ENCODE peak calls at places on chromosome 7, in nine cellular contexts. M is neuronal stem cell; S is tibial nerve; Z is tibial artery; B is H1; F is brain microvascular endothelial cell; P is fibroblast of lung; I is IMR-90; Y is CD4-positive, alpha-beta memory T cell. Q is an unnamed sample. For H3K27me3 and H3K36me3, the result is how much of the 10 kb centered on the place peaks cover.

GRCh38 chr7:73521636-73522080 is 435 bp downstream of the BAZ1B start:
- DNase-seq in I (peak), F (no peak), B (no peak), Z (peak), Y (no peak), P (no peak), S (no peak), M (peak), Q (no peak)

GRCh38 chr7:150972094-150972493 is 6.0 kb downstream of the KCNH2 start:
- DNase-seq in M (no peak), Z (no peak), P (peak), Y (peak), B (no peak), I (peak), F (no peak), S (no peak), Q (no peak)

GRCh38 chr7:151123485-151124204 is 37.4 kb downstream of the AGAP3 start:
- DNase-seq in I (peak), B (no peak), P (peak), S (peak), Z (peak), Y (peak), M (peak), F (peak), Q (no peak)

GRCh38 chr7:120053390-120053961 is 219.5 kb upstream of the KCND2 start:
- DNase-seq in M (no peak), I (peak), F (peak), Y (no peak), P (peak), B (no peak), Z (no peak), S (no peak), Q (peak)

GRCh38 chr7:84207025-84207424 is 12.4 kb upstream of the SEMA3A start:
- DNase-seq in I (no peak), P (no peak), Y (no peak), B (no peak), F (no peak), S (no peak), M (no peak), Z (no peak), Q (no peak)

GRCh38 chr7:4725014-4725951 is 43.2 kb downstream of the FOXK1 start:
- DNase-seq in F (peak), B (no peak), S (peak), P (peak), Y (peak), Z (peak), M (peak), I (peak), Q (peak)

GRCh38 chr7:36794689-36795088 is 70.4 kb upstream of the AOAH start:
- DNase-seq in Y (no peak), M (no peak), B (no peak), Z (no peak), F (no peak), I (no peak), S (no peak), P (no peak), Q (no peak)

GRCh38 chr7:25549315-25549933 is 321.1 kb upstream of the NPVF start:
- DNase-seq in B (no peak), F (no peak), S (no peak), M (no peak), Y (no peak), P (no peak), I (no peak), Z (no peak), Q (no peak)

GRCh38 chr7:142153400-142153799 is 41.9 kb downstream of the MGAM2 start:
- DNase-seq in P (no peak), I (no peak), F (peak), Z (no peak), B (no peak), S (no peak), M (no peak), Y (no peak), Q (no peak)

GRCh38 chr7:85773116-85773783 is 586.4 kb upstream of the SEMA3D start:
- DNase-seq in M (no peak), Z (no peak), S (no peak), B (no peak), P (peak), F (peak), I (peak), Y (no peak), Q (peak)

GRCh38 chr7:114370177-114370576 is 44.4 kb upstream of the FOXP2 start:
- DNase-seq in F (no peak), Z (no peak), M (no peak), Y (no peak), I (no peak), P (no peak), B (no peak), S (no peak), Q (no peak)

GRCh38 chr7:74119831-74120230 is 36.2 kb downstream of the LIMK1 start:
- DNase-seq in Y (no peak), Z (no peak), M (no peak), S (no peak), F (no peak), B (no peak), P (no peak), I (no peak), Q (no peak)

DNA sequence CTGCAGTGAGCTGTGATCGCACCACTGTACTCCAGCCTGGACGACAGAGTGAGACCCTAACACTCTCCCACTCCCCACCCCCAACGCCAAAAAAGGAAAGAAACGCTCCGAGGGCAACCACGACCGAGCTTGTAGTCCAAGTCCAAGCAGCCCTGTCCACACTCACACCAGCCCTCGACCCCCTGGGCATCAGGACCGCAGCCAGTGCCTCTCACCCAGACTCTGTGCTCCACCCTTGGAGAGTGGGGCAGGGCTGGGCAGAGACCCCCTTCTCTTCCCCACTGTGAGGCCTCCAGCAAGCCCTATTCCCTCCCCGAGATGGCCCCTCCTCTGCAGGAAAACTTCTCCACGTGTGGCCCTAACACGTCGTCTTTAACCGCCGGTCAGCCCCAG is 82.6 kb downstream of the FOXL3 start:
- DNase-seq in Y (no peak), M (no peak), P (no peak), F (no peak), S (no peak), B (no peak), I (no peak), Z (peak), Q (no peak)
- H3K27me3 ChIP-seq in Y (under half), M (under half), P (under half), F (under half), S (under half), B (under half), I (under half), Z (under half), Q (under half)

DNA sequence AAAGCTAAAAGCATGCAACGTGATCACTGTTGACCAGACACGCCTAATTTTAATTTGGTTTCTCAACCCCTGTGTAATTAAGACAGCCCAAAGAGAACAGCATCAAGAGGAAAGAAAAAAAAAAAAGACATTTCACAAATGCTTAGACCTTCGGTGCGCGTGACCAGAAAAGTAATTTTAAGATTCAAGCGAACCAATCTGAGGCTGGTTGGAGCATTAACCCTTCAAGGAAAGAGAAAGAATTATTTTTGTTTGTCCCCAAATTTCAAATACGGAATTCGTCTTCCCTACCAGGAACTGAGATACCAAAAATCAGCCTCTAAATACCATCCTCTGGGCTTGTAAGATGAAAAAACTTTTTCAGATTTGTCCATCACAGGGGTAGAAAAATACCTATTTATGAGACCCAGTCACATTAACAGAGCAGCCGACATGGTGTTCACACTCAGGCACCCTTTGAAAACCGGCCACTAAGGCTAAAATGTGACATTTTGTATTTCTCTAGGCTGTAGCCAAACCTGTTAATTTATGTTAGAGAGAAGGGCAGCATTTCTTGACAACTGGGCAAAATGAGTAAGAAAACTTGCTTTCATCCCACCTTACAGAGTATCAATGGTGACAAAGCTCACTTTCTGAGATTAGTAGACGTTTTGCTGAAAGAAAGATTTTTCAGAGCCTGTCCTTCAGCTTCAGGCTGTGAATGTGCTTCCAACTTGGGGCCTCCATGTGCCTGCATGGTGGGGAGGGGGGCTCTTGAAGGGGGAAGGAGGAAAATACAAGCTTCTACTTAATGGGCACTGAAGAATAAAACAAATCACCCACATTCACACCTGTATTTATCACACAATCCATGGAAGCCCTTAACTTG is 179.9 kb upstream of the KLF14 start:
- DNase-seq in P (no peak), M (no peak), F (no peak), B (no peak), S (no peak), Z (no peak), I (no peak), Y (peak), Q (no peak)
- H3K4me3 ChIP-seq in P (peak), M (no peak), F (peak), B (no peak), S (peak), Z (peak), I (peak), Y (peak), Q (peak)

GRCh38 chr7:30907527-30908267 is 4.0 kb upstream of the AQP1 start:
- DNase-seq in B (no peak), M (no peak), F (no peak), P (no peak), S (no peak), Z (no peak), Y (no peak), I (no peak), Q (no peak)
- H3K36me3 ChIP-seq in B (under half), M (under half), F (under half), P (under half), S (under half), Z (under half), Y (under half), I (under half), Q (under half)

GRCh38 chr7:27110977-27111752 is 8.7 kb upstream of the HOXA2 start:
- DNase-seq in I (peak), Y (no peak), B (no peak), S (peak), P (peak), M (no peak), F (no peak), Z (peak), Q (no peak)
- H3K27me3 ChIP-seq in I (under half), Y (under half), B (half or more), S (under half), P (under half), M (half or more), F (half or more), Z (under half), Q (under half)

DNA sequence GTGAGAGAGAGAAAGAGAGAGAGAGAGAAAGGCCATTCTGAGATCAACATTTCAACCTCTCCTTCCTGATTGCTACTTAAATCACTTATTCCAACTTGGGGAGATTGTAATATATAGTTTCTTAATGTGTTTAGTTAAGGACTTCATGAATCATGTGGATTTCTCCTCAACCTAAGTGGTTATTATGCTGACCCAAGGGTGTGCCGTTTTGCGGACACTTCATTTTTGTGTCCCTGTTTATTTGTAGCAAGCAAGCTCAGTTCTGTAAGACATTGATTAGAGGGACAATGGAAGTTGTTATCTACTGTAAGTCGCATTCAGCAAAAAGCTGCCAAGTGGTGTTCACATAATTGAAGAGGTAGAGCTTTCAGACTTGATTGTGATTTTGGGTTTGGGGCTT is 20.0 kb upstream of the COL1A2 start:
- DNase-seq in S (no peak), Z (no peak), P (peak), F (no peak), M (no peak), Y (no peak), I (no peak), B (no peak), Q (no peak)
- H3K4me3 ChIP-seq in S (no peak), Z (peak), P (peak), F (peak), M (no peak), Y (no peak), I (peak), B (no peak), Q (peak)

GRCh38 chr7:100686201-100686821 is 7.7 kb downstream of the GIGYF1 start:
- DNase-seq in M (no peak), P (no peak), Z (no peak), I (no peak), Y (no peak), F (no peak), B (no peak), S (no peak), Q (no peak)
- H3K36me3 ChIP-seq in M (half or more), P (under half), Z (half or more), I (half or more), Y (half or more), F (half or more), B (under half), S (under half), Q (half or more)

DNA sequence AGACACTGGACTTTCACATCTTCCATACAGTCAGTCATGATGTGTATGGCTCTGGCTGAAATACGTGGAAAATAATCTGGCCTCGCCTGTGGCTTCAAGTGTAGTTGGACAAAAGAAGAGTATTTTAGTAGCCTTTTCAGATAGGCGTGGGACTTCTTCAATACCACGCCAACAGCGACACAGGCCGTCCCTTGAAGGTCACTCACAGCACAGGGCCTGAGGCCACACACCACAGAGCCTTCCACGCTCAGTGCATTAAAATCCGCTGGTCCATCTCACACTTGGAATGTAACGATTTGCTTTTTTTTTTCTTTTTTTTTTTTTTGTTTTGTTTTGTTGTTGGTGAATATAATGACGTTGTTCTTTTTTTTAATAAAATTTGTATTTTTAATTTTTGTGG is 51.8 kb upstream of the SUN1 start:
- DNase-seq in F (no peak), P (no peak), M (no peak), I (no peak), Y (no peak), Z (no peak), S (no peak), B (no peak), Q (no peak)
- H3K27me3 ChIP-seq in F (under half), P (under half), M (under half), I (under half), Y (under half), Z (under half), S (under half), B (under half), Q (under half)

GRCh38 chr7:56287429-56288138 is 171.4 kb upstream of the NUPR2 start:
- DNase-seq in Y (no peak), B (no peak), M (no peak), P (no peak), S (no peak), I (no peak), F (no peak), Z (no peak), Q (no peak)
- H3K4me3 ChIP-seq in Y (no peak), B (no peak), M (no peak), P (no peak), S (no peak), I (no peak), F (no peak), Z (peak), Q (no peak)

GRCh38 chr7:158737064-158737695 is 32.6 kb upstream of the NCAPG2 start:
- DNase-seq in Z (no peak), Y (no peak), S (no peak), I (no peak), B (no peak), F (no peak), P (no peak), M (no peak), Q (no peak)
- H3K36me3 ChIP-seq in Z (half or more), Y (half or more), S (under half), I (under half), B (under half), F (under half), P (under half), M (half or more), Q (under half)

GRCh38 chr7:152193882-152194281 is 168.4 kb downstream of the GALNT11 start:
- DNase-seq in B (no peak), I (no peak), P (no peak), Y (no peak), Z (no peak), F (no peak), M (no peak), S (no peak), Q (no peak)
- H3K27me3 ChIP-seq in B (under half), I (under half), P (under half), Y (under half), Z (under half), F (under half), M (under half), S (under half), Q (under half)

Q was measured in BJ.